ENCODE peak calls at places on chromosomes 2 and 18, in six cellular contexts. S is brain microvascular endothelial cell, V is caudate nucleus, J is KG1, K is A549, O is cardiac fibroblast. Y is an unnamed sample.

GRCh38 chr2:42886921-42887320 is 94.5 kb upstream of the HAAO start:
- DNase-seq in J (no peak), S (peak), V (no peak), K (no peak), O (no peak), Y (no peak)

GRCh38 chr18:14971461-14972185 is 223.7 kb downstream of the ANKRD30B start:
- DNase-seq in S (no peak), V (no peak), J (no peak), O (no peak), K (no peak), Y (no peak)

GRCh38 chr18:63869374-63869773 is 18.1 kb upstream of the SERPINB2 start:
- DNase-seq in O (peak), V (no peak), J (no peak), S (peak), K (no peak), Y (no peak)

GRCh38 chr2:192298664-192299063 is 103.9 kb upstream of the TMEFF2 start:
- DNase-seq in J (no peak), K (no peak), V (no peak), S (no peak), O (no peak), Y (no peak)

GRCh38 chr2:160687629-160688028 is 194.0 kb upstream of the RBMS1 start:
- DNase-seq in V (no peak), J (no peak), K (no peak), O (no peak), S (no peak), Y (no peak)

GRCh38 chr2:48529189-48529588 is 765 bp upstream of the STON1 start:
- DNase-seq in S (no peak), K (no peak), J (no peak), V (no peak), O (no peak), Y (no peak)

GRCh38 chr18:24354278-24354677 is 43.3 kb downstream of the OSBPL1A start:
- DNase-seq in K (no peak), S (no peak), J (no peak), O (no peak), V (no peak), Y (no peak)

GRCh38 chr2:164514491-164514890 is 106.8 kb downstream of the GRB14 start:
- DNase-seq in V (no peak), K (peak), J (no peak), S (peak), O (peak), Y (no peak)

GRCh38 chr2:26682155-26682554 is 10.4 kb upstream of the KCNK3 start:
- DNase-seq in K (no peak), J (no peak), V (no peak), S (no peak), O (peak), Y (no peak)

GRCh38 chr2:29223851-29224692 is 108.9 kb downstream of the CLIP4 start:
- DNase-seq in O (peak), V (no peak), S (peak), K (no peak), J (no peak), Y (peak)

GRCh38 chr2:234679151-234679765 is 182.4 kb upstream of the ARL4C start:
- DNase-seq in V (no peak), K (no peak), S (no peak), J (no peak), O (no peak), Y (no peak)

GRCh38 chr2:224025874-224026273 is 13.2 kb downstream of the SERPINE2 start:
- DNase-seq in O (no peak), K (no peak), S (no peak), J (peak), V (no peak), Y (no peak)

GRCh38 chr18:77495982-77496690 is 246.5 kb downstream of the GALR1 start:
- DNase-seq in J (no peak), S (no peak), V (no peak), O (no peak), K (no peak), Y (no peak)

GRCh38 chr2:127670957-127671290 is 4.4 kb downstream of the LIMS2 start:
- DNase-seq in V (no peak), K (peak), J (no peak), S (no peak), O (no peak), Y (no peak)

GRCh38 chr2:75548036-75548573 is 12.6 kb downstream of the EVA1A start:
- DNase-seq in O (no peak), J (no peak), K (no peak), V (no peak), S (peak), Y (no peak)

GRCh38 chr2:142682528-142682927 is 194.9 kb upstream of the KYNU start:
- DNase-seq in S (peak), O (peak), V (no peak), J (no peak), K (peak), Y (no peak)

GRCh38 chr18:36284671-36285295 is 12.7 kb upstream of the FHOD3 start:
- DNase-seq in V (no peak), J (peak), S (peak), K (peak), O (peak), Y (peak)

GRCh38 chr2:234463626-234464290 is 33.1 kb downstream of the ARL4C start:
- DNase-seq in O (no peak), V (no peak), K (peak), J (no peak), S (no peak), Y (no peak)

GRCh38 chr18:55262021-55262560 is 302.8 kb upstream of the CCDC68 start:
- DNase-seq in K (no peak), O (no peak), S (no peak), J (no peak), V (no peak), Y (no peak)

GRCh38 chr2:288743-289361 is 961 bp upstream of the ALKAL2 start:
- DNase-seq in V (no peak), K (no peak), J (no peak), S (no peak), O (no peak), Y (no peak)

GRCh38 chr2:96763511-96764252 is 3.0 kb downstream of the CNNM4 start:
- DNase-seq in J (no peak), K (no peak), V (no peak), S (no peak), O (no peak), Y (no peak)